ENCODE peak calls at places on chromosomes 4 and X, in five cellular contexts. I is astrocyte, Z is AG04450, G is AG09319, A is Panc1. S is an unnamed sample.

GRCh38 chr4:24226667-24227066 is 336.8 kb upstream of the PPARGC1A start:
- DNase-seq in I (peak; percentile 64), Z (no peak), G (peak; percentile 60), A (no peak), S (no peak)

GRCh38 chr4:155403886-155404285 is 27.1 kb upstream of the MAP9 start:
- DNase-seq in I (peak; percentile 39), Z (no peak), G (peak; percentile 15), A (peak; percentile 20), S (no peak)

GRCh38 chr4:7759221-7759620 is 180.4 kb downstream of the AFAP1 start:
- DNase-seq in I (no peak), Z (no peak), G (no peak), A (no peak), S (no peak)

GRCh38 chr4:6918345-6918744 is 8.7 kb downstream of the TBC1D14 start:
- DNase-seq in I (no peak), Z (no peak), G (no peak), A (no peak), S (no peak)

GRCh38 chr4:128287159-128287870 is at the start of gene PGRMC2:
- DNase-seq in I (peak; percentile 19), Z (no peak), G (no peak), A (no peak), S (no peak)

GRCh38 chr4:78031457-78031856 is 25.7 kb upstream of the FRAS1 start:
- DNase-seq in I (no peak), Z (no peak), G (no peak), A (no peak), S (no peak)

GRCh38 chr4:88457307-88458090 is 580 bp downstream of the HERC5 start:
- DNase-seq in I (peak; percentile 8), Z (no peak), G (no peak), A (no peak), S (no peak)

GRCh38 chr4:88060431-88060830 is 53.0 kb downstream of the PKD2 start:
- DNase-seq in I (peak; percentile 44), Z (no peak), G (no peak), A (no peak), S (no peak)

GRCh38 chr4:109728385-109728784 is 1.5 kb downstream of the PLA2G12A start:
- DNase-seq in I (no peak), Z (no peak), G (no peak), A (no peak), S (no peak)

GRCh38 chr4:75830906-75831305 is 71.3 kb downstream of the PPEF2 start:
- DNase-seq in I (peak; percentile 6), Z (no peak), G (no peak), A (no peak), S (no peak)

GRCh38 chrX:40098264-40099045 is 697 bp upstream of the BCOR start:
- DNase-seq in I (no peak), Z (no peak), G (no peak), A (no peak), S (peak; percentile 61)

GRCh38 chrX:55488559-55489314 is 911 bp downstream of the USP51 start:
- DNase-seq in I (peak; percentile 32), Z (no peak), G (no peak), A (no peak), S (peak; percentile 60)

GRCh38 chrX:105701310-105702052 is 120.9 kb upstream of the NRK start:
- DNase-seq in I (no peak), Z (no peak), G (no peak), A (no peak), S (no peak)
- TF ChIP-seq CTCF in I (peak; percentile 8), Z (no peak), G (no peak), A (peak; percentile 19), S (no peak)

DNA sequence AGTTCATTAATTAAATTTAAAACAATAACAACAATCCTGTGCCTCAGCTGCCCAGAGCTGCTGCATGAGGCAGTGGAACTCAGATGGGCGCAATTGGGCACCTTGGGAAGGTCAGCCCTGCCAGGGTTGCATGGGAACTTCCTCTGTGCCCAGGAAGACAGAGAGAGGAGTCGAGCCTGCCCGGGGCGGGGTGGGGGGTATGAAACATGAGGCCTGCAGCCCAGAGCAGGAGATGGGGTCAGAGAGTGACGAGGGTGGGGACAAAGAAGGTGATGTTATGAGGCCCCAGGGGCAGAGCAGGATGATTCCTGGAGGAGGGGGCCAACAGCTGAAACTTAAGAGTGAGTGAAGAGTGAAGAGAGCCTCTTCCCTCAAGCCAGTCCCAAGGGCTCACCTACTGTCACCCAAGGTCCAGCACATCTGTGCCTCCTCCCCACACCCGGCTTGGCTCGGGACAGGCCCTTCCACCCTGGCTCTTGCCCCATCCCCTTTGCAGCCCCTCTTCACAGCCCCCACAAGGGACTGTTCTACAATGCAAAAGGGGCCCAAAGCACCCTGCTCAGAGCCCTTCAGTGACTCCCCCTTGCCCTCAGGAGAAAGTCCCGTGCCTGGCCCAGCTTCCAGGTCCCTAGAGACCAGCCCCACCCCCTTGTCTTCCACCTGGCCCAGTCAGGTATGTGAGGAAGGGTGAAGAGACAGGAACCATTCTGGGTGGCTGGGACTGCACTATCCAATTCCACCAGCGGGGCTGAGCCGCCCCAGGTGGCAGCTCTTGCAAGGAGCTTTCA is 31.4 kb downstream of the HMX1 start:
- DNase-seq in I (no peak), Z (no peak), G (no peak), A (no peak), S (no peak)
- TF ChIP-seq CTCF in I (no peak), Z (no peak), G (no peak), A (no peak), S (no peak)

DNA sequence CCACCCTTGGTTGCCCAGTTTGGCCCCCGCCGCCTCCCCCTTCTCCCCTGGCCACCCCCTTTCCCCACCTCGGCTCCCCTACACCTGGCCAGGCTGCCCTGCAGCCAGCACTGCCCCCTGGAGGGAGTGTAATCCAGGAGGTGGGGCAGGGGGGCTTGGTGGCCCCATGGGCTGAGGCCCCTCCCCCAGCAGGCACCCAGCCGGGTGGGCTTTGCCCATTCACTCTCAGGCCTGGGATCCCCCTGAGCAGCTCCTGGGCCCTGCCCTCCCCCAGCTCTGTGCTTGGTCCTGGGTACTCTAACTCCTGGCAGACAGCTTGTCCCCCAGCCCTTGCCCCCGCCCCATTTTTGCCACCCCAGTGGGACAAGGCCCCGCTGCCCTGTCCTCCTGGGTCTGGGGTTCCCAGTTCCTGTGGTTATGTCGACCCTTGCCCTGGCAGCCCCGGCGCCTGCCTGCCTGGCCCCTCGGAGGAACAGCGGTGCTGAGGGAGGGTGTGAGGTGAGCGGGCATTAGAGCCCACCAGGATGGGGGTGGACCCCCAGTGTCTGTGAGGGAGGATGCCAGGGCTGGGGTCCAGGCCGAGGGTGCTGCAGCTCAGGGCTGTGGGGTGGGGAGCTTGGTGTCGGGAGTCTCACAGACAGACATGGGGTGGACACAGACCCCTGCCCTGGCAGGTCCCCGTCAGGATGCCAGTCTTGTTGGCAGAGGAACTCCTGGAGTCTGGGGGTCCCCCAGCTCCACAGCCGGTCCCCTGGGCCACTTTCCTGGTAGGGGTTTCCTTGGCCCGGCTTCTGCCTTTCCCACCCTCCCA is 10.2 kb downstream of the NAT8L start:
- DNase-seq in I (no peak), Z (no peak), G (no peak), A (no peak), S (no peak)
- TF ChIP-seq CTCF in I (no peak), Z (no peak), G (no peak), A (no peak), S (no peak)

DNA sequence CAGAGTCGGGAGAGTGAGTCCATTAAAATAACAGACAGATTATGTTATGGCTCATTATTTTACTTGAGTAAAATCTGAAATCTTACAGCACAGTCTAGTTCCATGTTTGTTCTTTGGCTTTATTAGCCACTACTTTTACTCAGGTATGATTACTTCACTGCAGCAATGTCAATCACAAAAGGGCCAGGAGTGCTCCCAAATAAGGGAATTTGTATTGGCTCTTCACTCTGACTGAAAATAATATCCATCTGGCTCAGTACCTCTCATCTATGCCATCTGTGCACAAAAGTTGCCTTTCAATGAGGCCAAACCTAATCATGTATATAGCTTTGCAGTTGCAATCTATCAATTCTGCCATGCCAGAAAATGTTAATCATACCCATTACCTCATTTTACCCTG is 161.1 kb downstream of the TECRL start:
- DNase-seq in I (no peak), Z (no peak), G (no peak), A (no peak), S (no peak)
- TF ChIP-seq CTCF in I (no peak), Z (no peak), G (no peak), A (no peak), S (no peak)

GRCh38 chr4:139562839-139563238 is 6.8 kb upstream of the SETD7 start:
- DNase-seq in I (no peak), Z (no peak), G (no peak), A (no peak), S (no peak)

GRCh38 chr4:139562067-139562684 is 6.2 kb upstream of the SETD7 start:
- DNase-seq in I (no peak), Z (no peak), G (no peak), A (no peak), S (no peak)

GRCh38 chr4:139568206-139568969 is 12.4 kb upstream of the SETD7 start:
- DNase-seq in I (no peak), Z (no peak), G (no peak), A (no peak), S (no peak)

GRCh38 chr4:139563515-139563914 is 7.5 kb upstream of the SETD7 start:
- DNase-seq in I (peak; percentile 77), Z (no peak), G (no peak), A (no peak), S (no peak)

DNA sequence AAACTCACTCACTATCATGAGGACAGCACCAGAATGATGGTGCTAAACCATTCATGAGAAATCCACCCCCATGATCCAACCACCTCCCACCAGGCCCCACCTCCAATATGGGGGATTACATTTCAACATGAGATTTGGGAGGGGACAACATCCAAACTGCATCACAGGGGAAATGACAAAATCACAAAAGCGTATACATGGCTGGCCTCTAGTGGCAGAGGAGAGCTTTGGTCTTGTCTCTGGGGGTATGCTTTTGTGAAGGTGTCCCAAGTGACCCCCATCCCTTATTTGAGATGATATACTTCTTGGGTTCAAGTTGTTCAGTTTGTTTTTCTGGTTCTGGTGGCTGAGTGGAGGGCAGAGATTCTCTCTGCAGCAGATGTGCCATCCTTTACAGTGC is 8.5 kb upstream of the SETD7 start:
- DNase-seq in I (no peak), Z (no peak), G (no peak), A (no peak), S (no peak)
- TF ChIP-seq CTCF in I (no peak), Z (peak; percentile 12), G (peak; percentile 20), A (peak; percentile 38), S (no peak)

S was measured in GM13976.